ENCODE peak calls at places on chromosomes 1 and 21, in four cellular contexts. C, O, Q and V are unnamed samples. For H4K20me1 and H3K27me3, the result is how much of the 10 kb centered on the place peaks cover.

GRCh38 chr1:94068831-94069648 is 51.9 kb downstream of the ABCA4 start:
- DNase-seq in C (no peak), O (no peak), Q (no peak), V (peak)

GRCh38 chr1:7676274-7676945 is 94.7 kb upstream of the VAMP3 start:
- DNase-seq in C (no peak), O (no peak), Q (no peak), V (no peak)

GRCh38 chr1:153348511-153349362 is at the start of gene PGLYRP4:
- DNase-seq in C (peak), O (peak), Q (no peak), V (no peak)

GRCh38 chr1:225572422-225572821 is 80.5 kb downstream of the ENAH start:
- DNase-seq in C (no peak), O (no peak), Q (no peak), V (peak)

GRCh38 chr1:19643602-19644419 is at the start of gene NBL1:
- DNase-seq in C (peak), O (peak), Q (no peak), V (peak)

GRCh38 chr21:46489162-46489663 is 30.5 kb downstream of the DIP2A start:
- DNase-seq in C (no peak), O (no peak), Q (no peak), V (no peak)

GRCh38 chr1:179107706-179108629 is 26.1 kb downstream of the TOR3A start:
- DNase-seq in C (no peak), O (no peak), Q (peak), V (no peak)

GRCh38 chr1:5447479-5448070 is 544.6 kb downstream of the NPHP4 start:
- DNase-seq in C (no peak), O (no peak), Q (no peak), V (no peak)

GRCh38 chr1:154493276-154493675 is 8.7 kb upstream of the TDRD10 start:
- DNase-seq in C (peak), O (no peak), Q (peak), V (no peak)

GRCh38 chr1:16151200-16151708 is 4.6 kb downstream of the EPHA2 start:
- DNase-seq in C (no peak), O (no peak), Q (no peak), V (no peak)

GRCh38 chr1:183609313-183609712 is 19.1 kb upstream of the NCF2 start:
- DNase-seq in C (peak), O (peak), Q (no peak), V (peak)

GRCh38 chr1:993379-993995 is 6.4 kb downstream of the HES4 start:
- DNase-seq in C (no peak), O (no peak), Q (no peak), V (no peak)

GRCh38 chr1:73903092-73903491 is 294.9 kb downstream of the LRRIQ3 start:
- DNase-seq in C (no peak), O (no peak), Q (peak), V (no peak)

GRCh38 chr21:45749974-45750373 is 106.4 kb downstream of the PCBP3 start:
- DNase-seq in C (no peak), O (no peak), Q (no peak), V (no peak)

GRCh38 chr1:234839663-234840062 is 229.7 kb upstream of the IRF2BP2 start:
- DNase-seq in C (no peak), O (no peak), Q (no peak), V (no peak)

GRCh38 chr1:29708818-29709710 is 472.7 kb downstream of the PTPRU start:
- DNase-seq in C (peak), O (peak), Q (no peak), V (peak)

GRCh38 chr1:210332233-210332632 is 3.5 kb downstream of the HHAT start:
- DNase-seq in C (no peak), O (no peak), Q (peak), V (no peak)

GRCh38 chr1:185412385-185413074 is 95.5 kb upstream of the IVNS1ABP start:
- DNase-seq in C (no peak), O (peak), Q (no peak), V (no peak)

GRCh38 chr1:209790286-209791193 is 6.2 kb upstream of the C1orf74 start:
- DNase-seq in C (no peak), O (no peak), Q (no peak), V (no peak)

GRCh38 chr1:204072951-204073836 is at the start of gene SOX13:
- DNase-seq in C (peak), O (peak), Q (peak), V (peak)

GRCh38 chr1:36008546-36009197 is 75.2 kb upstream of the TEKT2 start:
- DNase-seq in C (peak), O (peak), Q (no peak), V (peak)

GRCh38 chr1:19752083-19752696 is 47.5 kb downstream of the TMCO4 start:
- DNase-seq in C (no peak), O (no peak), Q (no peak), V (no peak)

GRCh38 chr1:225944951-225945350 is 3.9 kb upstream of the LEFTY2 start:
- DNase-seq in C (no peak), O (no peak), Q (peak), V (no peak)

GRCh38 chr1:163361123-163361934 is 39.6 kb downstream of the NUF2 start:
- DNase-seq in C (peak), O (peak), Q (peak), V (no peak)

GRCh38 chr1:117683571-117684285 is 77.9 kb downstream of the TENT5C start:
- DNase-seq in C (no peak), O (no peak), Q (no peak), V (peak)

GRCh38 chr1:209641216-209642181 is 10.7 kb downstream of the LAMB3 start:
- DNase-seq in C (no peak), O (no peak), Q (peak), V (no peak)

GRCh38 chr1:230913496-230913895 is 45.2 kb upstream of the C1orf198 start:
- DNase-seq in C (no peak), O (no peak), Q (no peak), V (no peak)

GRCh38 chr1:247639381-247639981 is 34.1 kb downstream of the OR2G3 start:
- DNase-seq in C (peak), O (peak), Q (no peak), V (peak)

GRCh38 chr1:57118948-57119637 is 153.3 kb upstream of the C8B start:
- DNase-seq in C (no peak), O (no peak), Q (no peak), V (no peak)

GRCh38 chr1:101520302-101520701 is 283.5 kb downstream of the S1PR1 start:
- DNase-seq in C (peak), O (peak), Q (peak), V (peak)

GRCh38 chr1:47724427-47724999 is 272.7 kb downstream of the TRABD2B start:
- DNase-seq in C (no peak), O (no peak), Q (no peak), V (no peak)

GRCh38 chr1:209048961-209049669 is 534.4 kb upstream of the CAMK1G start:
- DNase-seq in C (peak), O (no peak), Q (no peak), V (peak)

GRCh38 chr1:114152211-114153050 is 1.2 kb downstream of the SYT6 start:
- DNase-seq in C (peak), O (peak), Q (no peak), V (peak)

GRCh38 chr1:91732291-91732953 is 153.5 kb downstream of the TGFBR3 start:
- DNase-seq in C (peak), O (peak), Q (no peak), V (peak)

GRCh38 chr1:207813946-207814345 is 62.1 kb downstream of the CD46 start:
- DNase-seq in C (no peak), O (no peak), Q (no peak), V (no peak)

GRCh38 chr1:44318097-44319088 is 36.7 kb downstream of the ERI3 start:
- DNase-seq in C (peak), O (peak), Q (peak), V (no peak)

GRCh38 chr1:222654849-222655248 is 37.0 kb downstream of the MIA3 start:
- DNase-seq in C (no peak), O (no peak), Q (peak), V (peak)

DNA sequence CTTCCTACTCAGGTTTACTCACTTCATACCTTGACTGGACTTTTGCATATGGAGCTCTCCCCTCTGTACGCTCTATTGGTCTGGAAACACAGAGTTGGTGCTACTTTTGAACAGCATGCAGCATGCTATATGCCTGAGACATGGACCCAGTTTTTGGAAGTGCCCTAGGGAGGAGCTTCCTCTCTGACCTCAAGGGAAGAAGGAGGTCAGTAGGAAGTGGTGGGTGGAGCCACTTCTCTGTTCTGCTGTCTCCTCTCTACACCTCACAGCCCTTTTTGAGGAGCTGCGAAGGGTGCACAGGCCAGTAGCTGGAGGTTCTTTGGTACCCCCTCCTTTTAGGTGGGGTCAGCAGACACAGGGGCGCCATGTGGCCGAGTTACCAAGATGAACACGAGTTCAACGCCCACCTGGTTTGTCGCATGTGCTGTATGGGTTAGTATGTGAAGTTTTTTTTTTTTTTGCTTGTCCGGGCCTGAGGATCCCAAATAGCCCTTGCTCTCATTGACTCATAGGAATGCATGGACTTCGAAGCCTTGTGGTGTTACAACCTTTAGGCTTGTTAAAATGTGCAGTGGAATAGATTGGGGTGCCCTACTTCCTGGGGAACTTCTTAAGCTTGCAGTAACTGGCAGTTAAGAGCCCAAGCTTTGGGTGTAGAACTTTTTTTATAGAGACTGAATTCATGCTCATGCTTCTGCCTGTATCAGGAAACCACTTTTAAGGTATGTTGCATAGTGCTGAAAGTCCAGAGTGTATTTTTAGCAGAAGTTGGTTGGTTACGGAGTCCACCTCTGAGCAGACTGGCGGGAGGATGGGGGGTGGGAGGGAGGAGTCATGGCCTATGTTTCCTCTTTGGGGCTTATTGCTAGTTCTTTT is 10.7 kb downstream of the MACF1 start:
- DNase-seq in C (no peak), O (peak), Q (peak), V (peak)
- H4K20me1 ChIP-seq in C (under half), O (under half), Q (under half), V (half or more)

DNA sequence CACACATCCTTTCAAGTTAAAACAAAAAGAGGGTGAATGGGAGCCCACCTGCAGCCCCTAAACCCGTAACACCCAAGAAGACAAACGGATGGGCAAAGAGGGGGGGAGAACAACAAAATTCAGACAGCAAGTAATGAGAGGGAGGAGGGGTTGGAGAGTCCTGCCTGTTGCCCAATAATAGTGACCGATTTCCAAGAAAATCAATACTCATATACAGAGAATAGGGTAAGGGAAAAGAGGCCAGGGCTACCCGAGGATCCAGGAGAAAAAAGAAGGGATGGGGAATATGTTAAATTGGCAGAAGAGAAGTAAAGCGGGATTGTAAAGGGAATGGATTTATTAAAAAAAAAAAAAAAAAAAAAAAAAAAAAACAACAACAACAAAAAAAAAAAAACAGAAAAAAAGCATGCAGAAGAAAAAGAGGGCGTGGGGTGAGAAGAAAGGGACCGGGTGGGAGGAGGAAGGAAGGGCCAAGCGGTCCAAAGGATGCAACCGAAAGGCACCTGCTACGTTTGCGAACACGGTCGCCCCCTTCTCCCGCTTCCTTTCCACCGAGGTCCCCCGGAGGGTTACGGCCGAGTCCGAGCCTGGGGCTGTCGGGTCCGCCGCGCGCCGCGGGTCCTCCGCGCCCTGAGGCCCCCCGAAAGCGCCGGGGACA is 930 bp downstream of the SLC30A10 start:
- DNase-seq in C (no peak), O (no peak), Q (no peak), V (no peak)
- H3K27me3 ChIP-seq in C (under half), O (under half), Q (under half), V (under half)

GRCh38 chr21:41507521-41508414 is at the start of gene TMPRSS2:
- DNase-seq in C (peak), O (peak), Q (no peak), V (no peak)
- TF ChIP-seq EZH2 in C (no peak), O (peak), Q (peak), V (no peak)

GRCh38 chr21:43808367-43808766 is 19.0 kb downstream of the RRP1 start:
- DNase-seq in C (no peak), O (no peak), Q (no peak), V (no peak)
- H4K20me1 ChIP-seq in C (under half), O (under half), Q (under half), V (under half)

DNA sequence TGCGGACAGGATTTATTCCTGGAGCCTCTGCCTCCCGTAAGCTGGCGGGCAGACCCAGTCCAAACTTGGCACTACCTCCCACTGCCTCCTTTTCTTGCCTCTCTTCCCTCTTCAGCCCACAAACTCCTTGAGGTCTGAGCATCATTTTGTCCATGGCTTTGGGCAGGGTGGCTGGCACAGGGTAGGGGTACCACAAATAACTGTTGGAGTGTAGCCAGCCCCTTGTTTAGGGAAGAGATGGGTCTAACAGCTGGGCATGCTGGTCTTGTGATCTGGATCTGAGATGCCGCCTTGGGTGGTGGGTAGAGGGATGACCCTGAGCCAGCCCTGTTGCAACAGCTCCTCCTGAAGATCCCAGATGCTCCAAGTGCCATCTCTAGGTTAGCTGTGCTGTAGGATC is 71.4 kb upstream of the CLDN14 start:
- DNase-seq in C (no peak), O (no peak), Q (no peak), V (no peak)
- H3K27me3 ChIP-seq in C (under half), O (under half), Q (under half), V (under half)

GRCh38 chr1:151858886-151859665 is 5.6 kb upstream of the THEM5 start:
- DNase-seq in C (no peak), O (no peak), Q (no peak), V (no peak)

GRCh38 chr1:151859814-151860405 is 6.4 kb upstream of the THEM5 start:
- DNase-seq in C (no peak), O (no peak), Q (no peak), V (no peak)

GRCh38 chr1:151864411-151864810 is 10.9 kb upstream of the THEM5 start:
- DNase-seq in C (no peak), O (no peak), Q (no peak), V (no peak)

GRCh38 chr1:151860504-151861187 is 7.1 kb upstream of the THEM5 start:
- DNase-seq in C (peak), O (no peak), Q (no peak), V (no peak)

DNA sequence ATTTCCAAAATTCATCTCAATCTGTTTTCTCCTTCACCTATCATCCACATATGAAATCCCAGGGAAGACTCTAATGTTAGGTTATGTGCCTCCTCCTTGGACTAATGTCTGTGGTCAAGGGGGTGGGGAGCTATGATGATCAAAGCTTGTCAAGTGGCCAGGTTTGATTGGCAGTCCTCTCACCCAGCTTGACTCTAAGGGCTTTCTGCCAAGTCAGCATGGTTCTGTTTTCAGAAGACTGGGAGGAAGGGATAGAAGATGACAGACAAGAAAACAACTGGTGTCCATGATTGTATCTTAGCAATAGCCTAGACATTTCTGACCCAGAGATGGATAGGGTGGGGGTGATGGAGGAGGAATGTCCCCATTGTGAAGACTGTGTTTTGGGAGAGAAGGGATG is 9.1 kb upstream of the THEM5 start:
- DNase-seq in C (no peak), O (no peak), Q (peak), V (no peak)
- TF ChIP-seq EZH2 in C (no peak), O (no peak), Q (no peak), V (no peak)

DNA sequence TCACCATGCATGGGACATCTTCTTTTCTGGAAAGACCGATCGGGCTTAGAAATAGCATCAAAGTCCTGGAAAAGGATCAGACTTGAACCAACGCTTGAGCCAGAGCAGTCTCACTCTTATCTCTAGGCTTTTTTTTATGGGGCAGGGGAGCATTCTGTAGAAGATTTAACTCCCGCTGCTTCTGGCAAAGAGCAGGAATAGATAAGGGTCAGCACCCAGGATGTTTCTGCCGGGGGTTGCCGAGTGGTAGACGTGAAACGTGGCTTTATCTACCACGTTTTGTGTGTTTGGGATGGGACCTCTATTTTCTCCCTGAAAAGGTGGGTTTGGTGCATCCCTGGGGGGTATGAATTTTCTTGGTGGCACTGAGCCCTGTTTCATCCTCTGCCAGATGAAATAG is 18.8 kb downstream of the SPSB1 start:
- DNase-seq in C (no peak), O (no peak), Q (no peak), V (no peak)
- H4K20me1 ChIP-seq in C (under half), O (under half), Q (under half), V (half or more)